ENCODE peak calls at places on chromosome 5, in eight cellular contexts. K is choroid plexus epithelial cell; Q is bronchial epithelial cell; G is mesothelial cell of epicardium; R is fibroblast of villous mesenchyme; U is activated CD8-positive, alpha-beta T cell treated with anti-CD3 and anti-CD28 coated beads for 36 hours; D is A549; I is neural progenitor cell. N is an unnamed sample.

GRCh38 chr5:15966651-15967050 is 212.9 kb downstream of the MARCHF11 start:
- DNase-seq in K (peak; percentile 36), Q (peak; percentile 46), G (no peak), R (peak; percentile 29), U (no peak), D (no peak), I (no peak), N (no peak)

GRCh38 chr5:104355350-104355749 is 792.8 kb upstream of the NUDT12 start:
- DNase-seq in K (no peak), Q (no peak), G (no peak), R (no peak), U (no peak), D (no peak), I (peak; percentile 24), N (no peak)

GRCh38 chr5:131264453-131265200 is 774 bp downstream of the CDC42SE2 start:
- DNase-seq in K (peak; percentile 48), Q (peak; percentile 36), G (peak; percentile 48), R (peak; percentile 43), U (peak; percentile 65), D (peak; percentile 47), I (peak; percentile 75), N (no peak)

GRCh38 chr5:142385194-142385593 is 60.4 kb upstream of the SPRY4 start:
- DNase-seq in K (peak; percentile 74), Q (no peak), G (no peak), R (peak; percentile 49), U (no peak), D (no peak), I (no peak), N (no peak)

GRCh38 chr5:42993516-42994284 is 46.4 kb downstream of the ANXA2R start:
- DNase-seq in K (peak; percentile 89), Q (peak; percentile 26), G (no peak), R (peak; percentile 92), U (peak; percentile 67), D (peak; percentile 76), I (peak; percentile 37), N (no peak)

GRCh38 chr5:38483788-38484398 is 72.6 kb downstream of the LIFR start:
- DNase-seq in K (no peak), Q (no peak), G (no peak), R (no peak), U (no peak), D (no peak), I (no peak), N (no peak)

GRCh38 chr5:122202952-122203351 is 73.6 kb downstream of the ZNF474 start:
- DNase-seq in K (peak; percentile 54), Q (no peak), G (no peak), R (no peak), U (no peak), D (no peak), I (no peak), N (no peak)

GRCh38 chr5:127849891-127850290 is 146.7 kb downstream of the CCDC192 start:
- DNase-seq in K (no peak), Q (no peak), G (no peak), R (no peak), U (no peak), D (no peak), I (peak; percentile 11), N (no peak)

GRCh38 chr5:139774980-139775654 is 20.5 kb upstream of the PSD2 start:
- DNase-seq in K (peak; percentile 47), Q (no peak), G (peak; percentile 91), R (peak; percentile 36), U (peak; percentile 93), D (peak; percentile 63), I (peak; percentile 89), N (peak; percentile 88)

GRCh38 chr5:71937906-71938698 is 169.2 kb upstream of the MAP1B start:
- DNase-seq in K (no peak), Q (no peak), G (no peak), R (no peak), U (no peak), D (no peak), I (no peak), N (no peak)

GRCh38 chr5:66010476-66010875 is 84.1 kb downstream of the ERBIN start:
- DNase-seq in K (peak; percentile 26), Q (peak; percentile 84), G (no peak), R (peak; percentile 37), U (no peak), D (no peak), I (no peak), N (no peak)

GRCh38 chr5:109364977-109365376 is 44.8 kb downstream of the PJA2 start:
- DNase-seq in K (no peak), Q (no peak), G (no peak), R (no peak), U (no peak), D (no peak), I (no peak), N (no peak)

GRCh38 chr5:51034501-51034900 is 348.7 kb upstream of the ISL1 start:
- DNase-seq in K (no peak), Q (no peak), G (no peak), R (no peak), U (no peak), D (no peak), I (no peak), N (no peak)

GRCh38 chr5:68319316-68320093 is 103.9 kb downstream of the PIK3R1 start:
- DNase-seq in K (peak; percentile 76), Q (peak; percentile 91), G (no peak), R (peak; percentile 73), U (no peak), D (peak; percentile 74), I (no peak), N (no peak)

GRCh38 chr5:126543009-126543408 is 52.0 kb downstream of the ALDH7A1 start:
- DNase-seq in K (no peak), Q (no peak), G (no peak), R (no peak), U (no peak), D (no peak), I (no peak), N (no peak)
- TF ChIP-seq CTCF in K (no peak), Q (no peak), G (no peak), R (no peak), U (no peak), D (no peak), I (no peak), N (no peak)

GRCh38 chr5:133969654-133970324 is 1.4 kb upstream of the C5orf15 start:
- DNase-seq in K (no peak), Q (peak; percentile 5), G (no peak), R (peak; percentile 50), U (no peak), D (peak; percentile 87), I (no peak), N (no peak)

GRCh38 chr5:133970325-133970671 is 1.9 kb upstream of the C5orf15 start:
- DNase-seq in K (no peak), Q (no peak), G (no peak), R (no peak), U (no peak), D (no peak), I (no peak), N (no peak)

GRCh38 chr5:133967715-133968056 is 739 bp downstream of the C5orf15 start:
- DNase-seq in K (peak; percentile 68), Q (peak; percentile 15), G (no peak), R (peak; percentile 76), U (no peak), D (no peak), I (peak; percentile 31), N (no peak)

GRCh38 chr5:133967124-133967523 is 1.3 kb downstream of the C5orf15 start:
- DNase-seq in K (no peak), Q (no peak), G (no peak), R (peak; percentile 13), U (no peak), D (no peak), I (peak; percentile 9), N (no peak)

DNA sequence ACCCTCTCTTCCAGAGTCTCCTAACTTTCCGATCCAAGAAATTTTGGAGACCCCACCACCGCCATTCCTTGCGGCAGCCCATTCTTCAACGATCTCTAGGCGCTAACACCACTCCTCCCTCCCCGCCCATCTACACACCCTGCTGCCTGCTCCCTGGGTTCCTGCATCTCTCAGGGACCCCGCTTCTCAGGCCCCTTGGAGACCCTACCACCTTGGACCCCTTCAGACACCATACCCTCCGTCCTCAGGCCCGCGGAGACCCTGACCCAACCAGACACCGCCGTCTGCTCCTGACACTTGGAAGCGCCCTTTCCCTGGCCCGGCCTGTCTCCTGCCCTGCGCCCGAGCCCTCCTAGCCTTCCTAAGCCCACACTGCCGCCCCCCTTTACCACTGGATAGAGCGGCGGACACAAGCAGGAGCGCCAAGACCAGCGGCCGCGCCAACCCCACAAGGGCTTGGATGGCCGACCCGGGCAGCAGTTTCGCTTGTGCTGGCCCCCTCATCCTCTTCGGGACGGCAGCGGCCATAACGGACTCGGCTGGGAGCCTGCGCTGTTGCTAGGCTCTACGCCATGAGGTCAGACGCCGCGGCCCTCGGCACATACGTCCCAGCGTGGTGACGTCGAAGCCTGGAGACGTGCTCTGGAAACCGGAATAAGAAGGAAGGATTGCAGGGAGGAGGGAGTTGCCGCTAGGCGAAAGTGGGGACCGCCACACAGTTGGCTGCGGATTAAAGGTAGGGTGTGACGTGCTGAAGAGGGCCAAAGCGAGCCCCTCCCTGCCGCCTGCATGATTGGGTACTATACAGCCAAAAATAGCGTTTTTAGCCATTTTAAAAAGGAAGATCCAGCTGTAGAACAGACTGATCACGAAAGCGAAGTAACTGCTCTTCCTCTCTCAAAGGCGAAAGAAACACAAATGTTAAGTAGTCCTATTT is at the start of gene C5orf15:
- DNase-seq in K (peak; percentile 98), Q (peak; percentile 95), G (peak; percentile 87), R (peak; percentile 99), U (peak; percentile 99), D (peak; percentile 97), I (peak; percentile 97), N (peak; percentile 90)
- TF ChIP-seq CTCF in K (peak; percentile 38), Q (peak; percentile 6), G (no peak), R (peak; percentile 15), U (no peak), D (no peak), I (peak; percentile 17), N (no peak)

GRCh38 chr5:81750308-81751008 is 439 bp downstream of the SSBP2 start:
- DNase-seq in K (no peak), Q (no peak), G (no peak), R (no peak), U (peak; percentile 24), D (no peak), I (peak; percentile 56), N (no peak)

GRCh38 chr5:81749562-81750307 is 1.2 kb downstream of the SSBP2 start:
- DNase-seq in K (peak; percentile 22), Q (no peak), G (peak; percentile 69), R (peak; percentile 18), U (peak; percentile 67), D (no peak), I (peak; percentile 80), N (no peak)

GRCh38 chr5:81747030-81747429 is 3.9 kb downstream of the SSBP2 start:
- DNase-seq in K (no peak), Q (no peak), G (no peak), R (no peak), U (no peak), D (no peak), I (no peak), N (no peak)

GRCh38 chr5:81749186-81749561 is 1.7 kb downstream of the SSBP2 start:
- DNase-seq in K (peak; percentile 13), Q (no peak), G (no peak), R (peak; percentile 25), U (no peak), D (no peak), I (peak; percentile 22), N (no peak)

GRCh38 chr5:81748556-81748955 is 2.3 kb downstream of the SSBP2 start:
- DNase-seq in K (peak; percentile 31), Q (no peak), G (no peak), R (no peak), U (no peak), D (no peak), I (no peak), N (no peak)
- TF ChIP-seq CTCF in K (peak; percentile 17), Q (no peak), G (no peak), R (no peak), U (no peak), D (peak; percentile 40), I (no peak), N (no peak)

GRCh38 chr5:10857333-10857723 is 96.3 kb upstream of the DAP start:
- DNase-seq in K (no peak), Q (no peak), G (no peak), R (no peak), U (no peak), D (no peak), I (peak; percentile 39), N (no peak)
- TF ChIP-seq CTCF in K (no peak), Q (no peak), G (peak; percentile 53), R (no peak), U (peak; percentile 22), D (no peak), I (no peak), N (no peak)